ENCODE peak calls at places on chromosomes 16 and 17, in ten cellular contexts. T is activated B cell treated with CpG ODN at 0.5 μM for 24 hours, K is kidney glomerular epithelial cell, S is occipital lobe, U is frontal cortex, E is spleen, B is HuH-7.5, G is NCI-H1105, R is glutamatergic neuron, L is foreskin fibroblast. J is an unnamed sample.

GRCh38 chr16:55566432-55567175 is at the start of gene CAPNS2:
- DNase-seq in T (no peak), K (no peak), S (no peak), U (no peak), E (no peak), B (no peak), G (no peak), R (no peak), L (no peak), J (no peak)

GRCh38 chr16:63326736-63327339 is 1290.6 kb upstream of the CDH8 start:
- DNase-seq in T (no peak), K (no peak), S (no peak), U (no peak), E (no peak), B (no peak), G (no peak), R (no peak), L (no peak), J (no peak)

GRCh38 chr17:41697122-41697962 is 8.7 kb downstream of the EIF1 start:
- DNase-seq in T (no peak), K (no peak), S (no peak), U (peak), E (no peak), B (no peak), G (no peak), R (no peak), L (peak), J (no peak)

GRCh38 chr16:79845006-79845733 is 244.6 kb upstream of the MAF start:
- DNase-seq in T (no peak), K (no peak), S (no peak), U (no peak), E (no peak), B (no peak), G (no peak), R (no peak), L (no peak), J (no peak)

GRCh38 chr16:70705056-70705455 is 19.2 kb upstream of the MTSS2 start:
- DNase-seq in T (no peak), K (no peak), S (no peak), U (no peak), E (no peak), B (no peak), G (no peak), R (no peak), L (peak), J (no peak)

GRCh38 chr16:84029297-84030096 is 13.1 kb downstream of the SLC38A8 start:
- DNase-seq in T (no peak), K (no peak), S (no peak), U (no peak), E (no peak), B (no peak), G (no peak), R (no peak), L (no peak), J (no peak)

GRCh38 chr16:5622234-5622884 is 524.8 kb upstream of the EEF2KMT start:
- DNase-seq in T (no peak), K (peak), S (no peak), U (no peak), E (no peak), B (no peak), G (no peak), R (no peak), L (no peak), J (no peak)

GRCh38 chr17:14352139-14352538 is 51.3 kb downstream of the HS3ST3B1 start:
- DNase-seq in T (no peak), K (no peak), S (no peak), U (no peak), E (no peak), B (no peak), G (no peak), R (no peak), L (no peak), J (no peak)

GRCh38 chr16:12255473-12255872 is 278.9 kb downstream of the SNX29 start:
- DNase-seq in T (no peak), K (peak), S (no peak), U (no peak), E (no peak), B (no peak), G (no peak), R (no peak), L (peak), J (no peak)

GRCh38 chr17:9239260-9239820 is 218.0 kb downstream of the NTN1 start:
- DNase-seq in T (no peak), K (no peak), S (no peak), U (no peak), E (peak), B (no peak), G (no peak), R (peak), L (no peak), J (no peak)

GRCh38 chr16:67248401-67249177 is at the start of gene SLC9A5:
- DNase-seq in T (peak), K (no peak), S (no peak), U (peak), E (peak), B (no peak), G (no peak), R (peak), L (no peak), J (peak)

GRCh38 chr17:27494192-27495091 is 38.2 kb downstream of the KSR1 start:
- DNase-seq in T (no peak), K (peak), S (peak), U (peak), E (no peak), B (peak), G (no peak), R (no peak), L (no peak), J (no peak)

GRCh38 chr17:10618202-10618635 is 38.9 kb downstream of the MYH3 start:
- DNase-seq in T (peak), K (peak), S (peak), U (peak), E (peak), B (peak), G (peak), R (peak), L (peak), J (no peak)

GRCh38 chr16:58026139-58026704 is 668 bp downstream of the MMP15 start:
- DNase-seq in T (peak), K (no peak), S (no peak), U (peak), E (peak), B (no peak), G (no peak), R (peak), L (peak), J (peak)

GRCh38 chr16:70476272-70477020 is 22.1 kb downstream of the FCSK start:
- DNase-seq in T (no peak), K (peak), S (no peak), U (peak), E (no peak), B (no peak), G (no peak), R (no peak), L (peak), J (no peak)

GRCh38 chr17:63752707-63753106 is 11.1 kb upstream of the STRADA start:
- DNase-seq in T (no peak), K (no peak), S (no peak), U (no peak), E (no peak), B (no peak), G (no peak), R (no peak), L (no peak), J (no peak)

GRCh38 chr17:65855245-65855644 is 293.8 kb upstream of the AXIN2 start:
- DNase-seq in T (no peak), K (peak), S (no peak), U (no peak), E (no peak), B (no peak), G (no peak), R (no peak), L (no peak), J (no peak)

GRCh38 chr16:526181-527014 is 1.1 kb upstream of the CAPN15 start:
- DNase-seq in T (no peak), K (no peak), S (peak), U (no peak), E (no peak), B (no peak), G (no peak), R (peak), L (no peak), J (no peak)

GRCh38 chr17:34990921-34991365 is 10.6 kb downstream of the LIG3 start:
- DNase-seq in T (no peak), K (no peak), S (no peak), U (no peak), E (no peak), B (no peak), G (no peak), R (no peak), L (no peak), J (no peak)

GRCh38 chr17:55625516-55625915 is 97.1 kb downstream of the TMEM100 start:
- DNase-seq in T (no peak), K (no peak), S (no peak), U (no peak), E (no peak), B (no peak), G (no peak), R (no peak), L (no peak), J (no peak)

GRCh38 chr17:76233588-76234353 is 6.5 kb downstream of the RNF157 start:
- DNase-seq in T (no peak), K (no peak), S (no peak), U (no peak), E (no peak), B (no peak), G (no peak), R (no peak), L (no peak), J (no peak)

GRCh38 chr16:894136-894535 is 76.6 kb downstream of the LMF1 start:
- DNase-seq in T (no peak), K (no peak), S (no peak), U (no peak), E (no peak), B (no peak), G (no peak), R (no peak), L (no peak), J (no peak)

GRCh38 chr17:17817552-17817947 is 19.2 kb downstream of the SREBF1 start:
- DNase-seq in T (no peak), K (no peak), S (no peak), U (no peak), E (no peak), B (no peak), G (no peak), R (no peak), L (no peak), J (no peak)

GRCh38 chr16:24539850-24540484 is 601 bp downstream of the RBBP6 start:
- DNase-seq in T (no peak), K (no peak), S (peak), U (peak), E (peak), B (no peak), G (no peak), R (peak), L (no peak), J (peak)

GRCh38 chr16:50037791-50038190 is 12.8 kb downstream of the CNEP1R1 start:
- DNase-seq in T (no peak), K (peak), S (no peak), U (no peak), E (no peak), B (no peak), G (no peak), R (no peak), L (no peak), J (no peak)

GRCh38 chr17:44940321-44940720 is 7.3 kb downstream of the KIF18B start:
- DNase-seq in T (no peak), K (peak), S (no peak), U (no peak), E (no peak), B (peak), G (no peak), R (no peak), L (no peak), J (no peak)

GRCh38 chr16:79169239-79169638 is 431.3 kb downstream of the MAF start:
- DNase-seq in T (no peak), K (no peak), S (no peak), U (no peak), E (no peak), B (no peak), G (no peak), R (no peak), L (no peak), J (no peak)

GRCh38 chr17:63309021-63309420 is 137.1 kb downstream of the CYB561 start:
- DNase-seq in T (no peak), K (no peak), S (no peak), U (no peak), E (no peak), B (no peak), G (no peak), R (no peak), L (no peak), J (no peak)

GRCh38 chr16:50535506-50536257 is 12.5 kb upstream of the NKD1 start:
- DNase-seq in T (no peak), K (no peak), S (no peak), U (no peak), E (no peak), B (no peak), G (no peak), R (no peak), L (no peak), J (no peak)

GRCh38 chr17:45907720-45908395 is 13.5 kb downstream of the MAPT start:
- DNase-seq in T (no peak), K (no peak), S (no peak), U (no peak), E (no peak), B (no peak), G (no peak), R (no peak), L (no peak), J (no peak)

GRCh38 chr17:83080641-83081560 is 1.5 kb downstream of the METRNL start:
- DNase-seq in T (peak), K (peak), S (no peak), U (peak), E (peak), B (no peak), G (no peak), R (peak), L (no peak), J (no peak)

GRCh38 chr16:30559690-30560089 is 1.5 kb upstream of the ZNF764 start:
- DNase-seq in T (no peak), K (no peak), S (no peak), U (no peak), E (no peak), B (no peak), G (no peak), R (no peak), L (no peak), J (no peak)

GRCh38 chr16:2208308-2208707 is 2.4 kb downstream of the BRICD5 start:
- DNase-seq in T (no peak), K (no peak), S (no peak), U (no peak), E (no peak), B (no peak), G (no peak), R (no peak), L (no peak), J (no peak)

GRCh38 chr16:7436306-7436705 is 103.7 kb downstream of the RBFOX1 start:
- DNase-seq in T (no peak), K (no peak), S (no peak), U (no peak), E (no peak), B (no peak), G (no peak), R (no peak), L (no peak), J (no peak)

GRCh38 chr16:89899879-89900481 is 18.7 kb upstream of the MC1R start:
- DNase-seq in T (no peak), K (no peak), S (no peak), U (no peak), E (no peak), B (no peak), G (no peak), R (no peak), L (no peak), J (no peak)

GRCh38 chr17:70588003-70588402 is 418.7 kb downstream of the KCNJ2 start:
- DNase-seq in T (no peak), K (no peak), S (no peak), U (no peak), E (no peak), B (no peak), G (no peak), R (no peak), L (no peak), J (no peak)

GRCh38 chr16:88453621-88454314 is 688 bp downstream of the ZFPM1 start:
- DNase-seq in T (peak), K (no peak), S (no peak), U (no peak), E (peak), B (peak), G (no peak), R (no peak), L (no peak), J (no peak)

GRCh38 chr17:66523378-66524174 is 221.2 kb downstream of the PRKCA start:
- DNase-seq in T (no peak), K (no peak), S (no peak), U (no peak), E (no peak), B (no peak), G (no peak), R (no peak), L (peak), J (no peak)

J was measured in chondrocyte.